ENCODE peak calls at places on chromosomes 1 and 21, in five cellular contexts. T, C, D, P and F are unnamed samples.

GRCh38 chr1:29237906-29238600 is 1.7 kb downstream of the PTPRU start:
- DNase-seq in T (no peak), C (no peak), D (peak; percentile 68), P (no peak), F (no peak)

GRCh38 chr1:235207202-235207565 is 46.1 kb upstream of the RBM34 start:
- DNase-seq in T (no peak), C (no peak), D (no peak), P (peak; percentile 47), F (no peak)

GRCh38 chr1:29332204-29332603 is 95.9 kb downstream of the PTPRU start:
- DNase-seq in T (peak; percentile 47), C (no peak), D (no peak), P (no peak), F (peak; percentile 14)

GRCh38 chr1:236808005-236808404 is 12.9 kb downstream of the MTR start:
- DNase-seq in T (no peak), C (no peak), D (no peak), P (no peak), F (no peak)

GRCh38 chr1:66791621-66792610 is 9.2 kb downstream of the INSL5 start:
- DNase-seq in T (no peak), C (no peak), D (no peak), P (no peak), F (no peak)

GRCh38 chr1:93670141-93670540 is 11.5 kb downstream of the BCAR3 start:
- DNase-seq in T (peak; percentile 93), C (no peak), D (no peak), P (no peak), F (peak; percentile 77)

GRCh38 chr1:153032677-153033308 is 1.8 kb downstream of the SPRR1B start:
- DNase-seq in T (peak; percentile 66), C (no peak), D (no peak), P (no peak), F (peak; percentile 65)

GRCh38 chr21:32137266-32137665 is 141.6 kb downstream of the MIS18A start:
- DNase-seq in T (no peak), C (no peak), D (no peak), P (no peak), F (no peak)

GRCh38 chr1:184775329-184775728 is 20.7 kb upstream of the EDEM3 start:
- DNase-seq in T (no peak), C (no peak), D (no peak), P (no peak), F (no peak)

GRCh38 chr21:15301736-15302135 is 236.9 kb upstream of the NRIP1 start:
- DNase-seq in T (no peak), C (no peak), D (no peak), P (no peak), F (no peak)

GRCh38 chr1:229230893-229231753 is 39.8 kb upstream of the RAB4A start:
- DNase-seq in T (no peak), C (no peak), D (no peak), P (no peak), F (no peak)

GRCh38 chr1:2539312-2539907 is 9.3 kb upstream of the HES5 start:
- DNase-seq in T (no peak), C (no peak), D (no peak), P (no peak), F (no peak)

GRCh38 chr1:26787381-26787705 is 407 bp upstream of the PIGV start:
- DNase-seq in T (peak; percentile 49), C (no peak), D (no peak), P (no peak), F (peak; percentile 55)

GRCh38 chr1:11787804-11788436 is 17.8 kb downstream of the MTHFR start:
- DNase-seq in T (no peak), C (no peak), D (no peak), P (no peak), F (no peak)

GRCh38 chr1:153614189-153614900 is 1.4 kb upstream of the S100A16 start:
- DNase-seq in T (no peak), C (no peak), D (no peak), P (no peak), F (no peak)

GRCh38 chr1:159932296-159933285 is 7.3 kb upstream of the TAGLN2 start:
- DNase-seq in T (no peak), C (no peak), D (no peak), P (no peak), F (no peak)

GRCh38 chr1:117828206-117828605 is 101.2 kb downstream of the GDAP2 start:
- DNase-seq in T (peak; percentile 92), C (no peak), D (peak; percentile 64), P (no peak), F (peak; percentile 77)

GRCh38 chr1:36889478-36889845 is 144.9 kb downstream of the GRIK3 start:
- DNase-seq in T (no peak), C (no peak), D (no peak), P (peak; percentile 7), F (no peak)

GRCh38 chr1:93255222-93256079 is 74.9 kb downstream of the CCDC18 start:
- DNase-seq in T (peak; percentile 73), C (no peak), D (no peak), P (no peak), F (peak; percentile 81)

GRCh38 chr1:24912359-24913273 is 17.5 kb downstream of the RUNX3 start:
- DNase-seq in T (no peak), C (no peak), D (no peak), P (no peak), F (no peak)

GRCh38 chr1:87474098-87474497 is 145.4 kb downstream of the LMO4 start:
- DNase-seq in T (no peak), C (no peak), D (no peak), P (no peak), F (no peak)

GRCh38 chr21:17466166-17466565 is 46.7 kb upstream of the CXADR start:
- DNase-seq in T (peak; percentile 73), C (no peak), D (no peak), P (no peak), F (peak; percentile 59)

GRCh38 chr1:200973937-200974657 is 49.4 kb downstream of the KIF21B start:
- DNase-seq in T (no peak), C (no peak), D (no peak), P (no peak), F (no peak)

GRCh38 chr1:167297222-167298214 is 76.8 kb downstream of the POU2F1 start:
- DNase-seq in T (peak; percentile 32), C (no peak), D (no peak), P (no peak), F (no peak)

GRCh38 chr1:17861685-17862084 is 106.6 kb downstream of the ACTL8 start:
- DNase-seq in T (peak; percentile 60), C (no peak), D (no peak), P (no peak), F (no peak)

GRCh38 chr21:38664821-38665220 is 140.9 kb upstream of the ETS2 start:
- DNase-seq in T (peak; percentile 67), C (no peak), D (no peak), P (no peak), F (no peak)

GRCh38 chr1:33258788-33259274 is 2.5 kb downstream of the ZNF362 start:
- DNase-seq in T (no peak), C (no peak), D (no peak), P (no peak), F (no peak)

GRCh38 chr1:228365321-228366061 is 41.1 kb downstream of the TRIM11 start:
- DNase-seq in T (no peak), C (peak; percentile 13), D (no peak), P (no peak), F (no peak)

GRCh38 chr1:167219194-167219593 is 1.5 kb upstream of the POU2F1 start:
- DNase-seq in T (no peak), C (no peak), D (no peak), P (no peak), F (no peak)

GRCh38 chr21:45336870-45337269 is 49.2 kb upstream of the POFUT2 start:
- DNase-seq in T (no peak), C (no peak), D (peak; percentile 43), P (no peak), F (no peak)

GRCh38 chr1:83854456-83854855 is 144.5 kb downstream of the TTLL7 start:
- DNase-seq in T (no peak), C (no peak), D (no peak), P (no peak), F (no peak)

GRCh38 chr1:83857705-83858104 is 141.2 kb downstream of the TTLL7 start:
- DNase-seq in T (no peak), C (no peak), D (no peak), P (no peak), F (no peak)

GRCh38 chr1:83856381-83856780 is 142.6 kb downstream of the TTLL7 start:
- DNase-seq in T (no peak), C (no peak), D (no peak), P (no peak), F (no peak)

GRCh38 chr1:83860506-83861221 is 138.3 kb downstream of the TTLL7 start:
- DNase-seq in T (no peak), C (peak; percentile 62), D (peak; percentile 88), P (peak; percentile 82), F (no peak)

DNA sequence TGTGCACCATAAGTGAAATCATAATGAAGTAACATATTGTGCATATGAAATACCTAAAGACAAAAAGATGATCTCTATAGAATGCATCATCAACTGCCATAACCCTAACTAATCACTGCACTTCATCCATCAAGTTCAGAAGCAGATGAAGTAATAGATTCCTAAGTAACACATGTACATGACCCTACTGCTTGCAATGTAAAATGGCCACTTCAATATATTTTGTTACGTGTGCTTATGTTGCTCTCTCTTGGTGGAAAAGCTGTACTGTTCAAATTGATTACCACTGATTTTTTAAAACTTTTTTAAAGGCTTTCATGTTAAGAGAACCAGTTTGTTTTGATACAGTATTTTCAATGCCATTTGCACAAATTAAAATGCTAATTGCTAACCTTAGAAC is 141.8 kb downstream of the TTLL7 start:
- DNase-seq in T (peak; percentile 60), C (no peak), D (no peak), P (no peak), F (peak; percentile 17)
- TF ChIP-seq CTCF in T (peak; percentile 35), C (peak; percentile 49), D (peak; percentile 39), P (peak; percentile 24), F (peak; percentile 49)

GRCh38 chr1:20819818-20820217 is 32.7 kb upstream of the HP1BP3 start:
- DNase-seq in T (no peak), C (no peak), D (no peak), P (no peak), F (no peak)
- TF ChIP-seq CTCF in T (no peak), C (no peak), D (no peak), P (no peak), F (no peak)

GRCh38 chr21:43917515-43918384 is 52.7 kb downstream of the AGPAT3 start:
- DNase-seq in T (no peak), C (no peak), D (no peak), P (no peak), F (no peak)
- TF ChIP-seq CTCF in T (no peak), C (no peak), D (no peak), P (no peak), F (peak; percentile 15)

DNA sequence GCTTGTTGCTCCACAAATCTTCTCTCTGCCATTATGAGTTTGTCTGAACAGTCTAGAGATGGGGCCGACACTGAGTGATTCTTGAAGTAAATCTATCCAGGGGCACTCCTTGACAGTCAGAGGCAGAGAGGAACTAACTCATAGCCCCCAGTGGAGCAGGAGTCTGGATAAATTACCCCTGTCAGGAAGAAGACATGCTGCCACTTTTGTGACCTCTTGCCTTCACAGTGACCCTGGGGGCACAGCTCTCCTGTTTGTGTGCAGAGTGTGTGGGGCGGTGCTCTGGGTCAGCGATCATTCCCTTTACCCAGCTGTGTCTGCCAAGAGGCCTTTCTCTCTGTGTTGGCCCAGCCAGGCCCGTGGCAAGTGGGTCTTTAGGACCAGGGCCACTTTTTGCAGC is 29.5 kb downstream of the PEX14 start:
- DNase-seq in T (no peak), C (no peak), D (no peak), P (no peak), F (no peak)
- TF ChIP-seq CTCF in T (no peak), C (no peak), D (no peak), P (no peak), F (no peak)